ENCODE peak calls at places on chromosome 20, in six cellular contexts. L is progenitor cell of endocrine pancreas; P is cardiac fibroblast; U is CD8-positive, alpha-beta T cell; F is transverse colon; A is A549. M is an unnamed sample.
A peak's percentile ranks its signal among the peaks of the same experiment; 100 is the strongest.

GRCh38 chr20:56702931-56703840 is 74.1 kb downstream of the TFAP2C start:
- DNase-seq in U (no peak), P (no peak), L (no peak), F (no peak), A (no peak), M (no peak)

GRCh38 chr20:57654998-57655811 is 35.0 kb upstream of the ZBP1 start:
- DNase-seq in U (no peak), F (no peak), L (no peak), P (no peak), A (no peak), M (peak; percentile 60)

GRCh38 chr20:25082498-25082873 is 545 bp upstream of the VSX1 start:
- DNase-seq in U (no peak), F (no peak), L (no peak), A (peak; percentile 47), P (no peak), M (peak; percentile 58)

GRCh38 chr20:32443386-32443974 is 85.3 kb downstream of the ASXL1 start:
- DNase-seq in F (peak; percentile 4), A (no peak), L (no peak), U (no peak), P (no peak), M (no peak)

GRCh38 chr20:51402201-51402600 is 140.3 kb downstream of the NFATC2 start:
- DNase-seq in U (no peak), L (no peak), A (no peak), F (peak; percentile 40), P (peak; percentile 31), M (no peak)

GRCh38 chr20:25188218-25188617 is 7.3 kb upstream of the ENTPD6 start:
- DNase-seq in F (no peak), A (no peak), U (no peak), L (no peak), P (no peak), M (no peak)

GRCh38 chr20:8390500-8390899 is 258.4 kb downstream of the PLCB1 start:
- DNase-seq in L (no peak), A (no peak), F (no peak), U (no peak), P (no peak), M (no peak)

GRCh38 chr20:54624701-54625472 is 149.5 kb downstream of the DOK5 start:
- DNase-seq in A (no peak), P (peak; percentile 55), F (no peak), L (no peak), U (no peak), M (no peak)

GRCh38 chr20:59940956-59941294 is 736 bp downstream of the FAM217B start:
- DNase-seq in A (no peak), F (no peak), U (no peak), P (no peak), L (no peak), M (no peak)

GRCh38 chr20:43751167-43752050 is 24.6 kb upstream of the GTSF1L start:
- DNase-seq in A (no peak), L (no peak), F (peak; percentile 50), U (no peak), P (peak; percentile 71), M (no peak)

GRCh38 chr20:25538838-25539665 is 46.3 kb downstream of the NINL start:
- DNase-seq in L (no peak), F (no peak), P (no peak), U (no peak), A (no peak), M (no peak)

GRCh38 chr20:4812641-4813075 is 90.9 kb downstream of the PRND start:
- DNase-seq in L (no peak), U (no peak), A (no peak), P (no peak), F (peak; percentile 56), M (no peak)

GRCh38 chr20:63939061-63939935 is 16.9 kb downstream of the UCKL1 start:
- DNase-seq in A (no peak), U (no peak), P (no peak), F (no peak), L (no peak), M (no peak)

GRCh38 chr20:47535088-47535487 is 33.4 kb downstream of the NCOA3 start:
- DNase-seq in P (no peak), U (no peak), F (no peak), L (no peak), A (peak; percentile 55), M (no peak)
- TF ChIP-seq CTCF in P (no peak), U (no peak), F (no peak), L (peak; percentile 41), A (peak; percentile 13), M (peak; percentile 47)

DNA sequence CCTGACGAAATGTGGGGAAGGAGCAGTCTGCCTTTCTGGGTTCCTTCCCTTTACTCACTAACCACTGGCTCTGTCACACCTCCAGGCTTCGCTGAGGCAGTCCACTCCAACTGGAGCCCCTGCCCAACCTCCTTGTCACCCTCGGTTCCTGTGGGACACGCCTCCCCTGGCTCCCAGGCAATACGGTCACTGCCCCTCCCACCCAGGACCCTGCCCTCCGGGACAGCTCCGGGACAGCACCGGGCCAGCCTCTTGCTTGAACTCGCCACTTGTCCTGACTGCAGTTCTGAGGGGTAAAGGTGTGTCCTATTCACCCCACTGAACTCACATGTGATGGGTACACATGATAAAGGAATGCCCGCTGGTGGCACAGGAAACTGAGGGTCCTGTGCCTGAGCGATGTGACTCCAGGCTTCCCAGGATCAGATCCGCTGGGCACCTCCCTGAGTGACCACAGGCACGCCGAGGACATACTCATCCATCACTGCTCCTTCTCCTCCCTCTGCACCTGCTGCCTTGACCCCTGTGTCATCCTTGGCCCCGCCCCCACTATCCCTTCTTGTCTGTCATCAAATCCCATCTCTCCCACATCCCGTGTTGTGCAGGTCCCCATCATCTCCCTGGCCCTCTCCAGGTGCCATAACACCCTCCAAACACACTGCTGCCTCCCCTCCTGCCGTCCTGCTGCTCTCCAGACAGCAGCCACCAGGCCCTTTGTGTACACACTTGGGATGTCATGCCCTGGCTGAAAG is 7.9 kb downstream of the SDCBP2 start:
- DNase-seq in L (no peak), U (no peak), A (no peak), F (no peak), P (no peak), M (no peak)
- TF ChIP-seq CTCF in L (no peak), U (no peak), A (no peak), F (no peak), P (no peak), M (no peak)

DNA sequence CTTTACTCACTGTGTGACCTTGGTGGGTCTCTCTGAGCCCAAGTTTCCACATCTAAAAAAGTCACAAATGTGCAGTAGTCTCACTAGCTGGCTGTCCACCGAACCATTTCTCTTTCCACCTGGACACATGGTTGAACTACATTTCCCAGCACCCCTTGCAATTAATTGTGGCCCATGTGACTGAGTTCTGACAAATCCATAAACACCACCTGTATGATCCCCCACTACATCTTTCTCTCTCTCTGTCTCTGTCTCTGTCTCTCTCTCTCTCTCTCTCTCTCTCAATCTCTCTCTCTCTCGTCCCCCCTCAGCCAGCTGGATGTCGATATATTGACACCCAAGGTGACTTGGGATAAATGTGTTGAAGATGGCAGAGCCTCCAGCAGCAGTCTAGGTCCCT is 42.8 kb downstream of the SNHG17 start:
- DNase-seq in L (no peak), U (no peak), A (peak; percentile 21), F (no peak), P (no peak), M (no peak)
- TF ChIP-seq CTCF in L (no peak), U (no peak), A (no peak), F (no peak), P (no peak), M (no peak)

DNA sequence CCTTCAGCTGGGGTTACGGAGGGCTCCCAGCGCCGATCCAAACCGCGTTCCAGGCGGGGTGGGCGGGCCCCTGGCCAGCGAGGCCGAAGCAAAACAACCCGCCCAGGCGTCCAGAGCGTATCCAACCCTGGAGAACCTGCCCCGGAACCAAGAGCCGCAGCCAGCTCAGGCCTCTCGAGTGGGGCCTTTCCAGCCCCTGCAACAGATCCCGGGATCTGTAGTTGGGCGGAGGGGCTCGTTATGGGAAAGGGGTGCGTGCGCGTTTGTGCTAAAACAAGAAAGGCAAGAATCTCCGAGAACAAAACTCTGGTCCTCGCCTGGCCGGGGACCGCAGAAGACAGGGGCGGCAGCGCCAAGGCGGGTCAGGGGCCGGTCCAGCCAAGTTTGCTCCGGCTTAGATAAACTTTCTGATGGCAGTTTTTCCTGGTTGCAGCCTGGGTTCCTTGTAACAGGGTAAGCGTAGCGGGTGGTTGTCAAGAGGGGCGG is 528 bp upstream of the RIN2 start:
- DNase-seq in L (peak; percentile 63), P (peak; percentile 87), F (peak; percentile 74), U (no peak), A (peak; percentile 58), M (peak; percentile 80)
- TF ChIP-seq CTCF in L (no peak), P (no peak), F (no peak), U (no peak), A (no peak), M (no peak)

GRCh38 chr20:38162149-38162548 is 2.9 kb downstream of the TGM2 start:
- DNase-seq in A (no peak), L (no peak), P (no peak), F (no peak), U (no peak), M (no peak)
- TF ChIP-seq CTCF in A (no peak), L (no peak), P (no peak), F (no peak), U (no peak), M (no peak)